ENCODE peak calls at places on chromosomes 12 and 14, in four cellular contexts. K, V, P and S are unnamed samples.

GRCh38 chr12:132866251-132866828 is 21.1 kb downstream of the CHFR start:
- DNase-seq in V (no peak), P (peak; percentile 15), K (peak; percentile 80), S (no peak)

GRCh38 chr14:102280376-102280962 is 24.5 kb downstream of the MOK start:
- DNase-seq in K (peak; percentile 84), P (peak; percentile 93), V (no peak), S (no peak)

GRCh38 chr14:22657861-22658260 is 13.7 kb upstream of the OR6J1 start:
- DNase-seq in P (no peak), K (peak; percentile 58), V (no peak), S (peak; percentile 26)

GRCh38 chr14:100062602-100063001 is 2.6 kb upstream of the EVL start:
- DNase-seq in K (no peak), V (no peak), P (no peak), S (no peak)

GRCh38 chr12:65882504-65882903 is 58.2 kb downstream of the HMGA2 start:
- DNase-seq in P (no peak), K (no peak), V (no peak), S (no peak)

GRCh38 chr12:95215925-95216324 is 1.3 kb downstream of the FGD6 start:
- DNase-seq in V (no peak), K (peak; percentile 74), P (no peak), S (no peak)

GRCh38 chr14:52692248-52692962 is 3.0 kb downstream of the ERO1A start:
- DNase-seq in V (no peak), K (peak; percentile 84), P (no peak), S (peak; percentile 50)

GRCh38 chr12:120485914-120486881 is 9.7 kb upstream of the DYNLL1 start:
- DNase-seq in V (no peak), K (no peak), P (no peak), S (no peak)

GRCh38 chr14:94029250-94029649 is 3.1 kb downstream of the OTUB2 start:
- DNase-seq in V (no peak), K (no peak), P (no peak), S (no peak)

GRCh38 chr12:132672678-132673077 is 14.5 kb downstream of the POLE start:
- DNase-seq in V (no peak), P (no peak), K (no peak), S (no peak)

GRCh38 chr14:103194256-103195045 is 71.2 kb downstream of the TNFAIP2 start:
- DNase-seq in V (no peak), P (peak; percentile 26), K (peak; percentile 76), S (no peak)

GRCh38 chr14:30623412-30624131 is 1.5 kb downstream of the SCFD1 start:
- DNase-seq in V (no peak), K (no peak), P (no peak), S (no peak)

GRCh38 chr14:96042218-96042930 is 3.2 kb downstream of the C14orf132 start:
- DNase-seq in P (peak; percentile 52), K (peak; percentile 20), V (no peak), S (no peak)

GRCh38 chr12:113436993-113437728 is 15.0 kb downstream of the SDSL start:
- DNase-seq in P (no peak), V (no peak), K (no peak), S (no peak)

GRCh38 chr12:70692681-70693288 is 55.6 kb upstream of the PTPRB start:
- DNase-seq in V (no peak), K (peak; percentile 9), P (no peak), S (no peak)

GRCh38 chr14:100348779-100349708 is 25.9 kb downstream of the SLC25A47 start:
- DNase-seq in P (no peak), V (no peak), K (no peak), S (no peak)

GRCh38 chr14:33414041-33414440 is 475.4 kb downstream of the NPAS3 start:
- DNase-seq in K (peak; percentile 31), P (no peak), V (no peak), S (no peak)

GRCh38 chr14:34231626-34232025 is 230.4 kb downstream of the SPTSSA start:
- DNase-seq in V (no peak), K (no peak), P (no peak), S (no peak)

GRCh38 chr12:94867066-94867855 is 136.2 kb downstream of the NDUFA12 start:
- DNase-seq in V (no peak), P (no peak), K (peak; percentile 12), S (no peak)

GRCh38 chr12:16062611-16063010 is 151.5 kb downstream of the DERA start:
- DNase-seq in K (no peak), P (no peak), V (no peak), S (no peak)

GRCh38 chr14:66405158-66405557 is 81.0 kb upstream of the CCDC196 start:
- DNase-seq in P (no peak), K (no peak), V (no peak), S (no peak)

GRCh38 chr12:93785262-93786010 is 108.3 kb downstream of the CRADD start:
- DNase-seq in P (no peak), K (peak; percentile 90), V (no peak), S (no peak)

GRCh38 chr14:74956000-74956279 is 543 bp upstream of the PGF start:
- DNase-seq in K (no peak), V (no peak), P (no peak), S (no peak)
- H3K4me3 ChIP-seq in K (no peak overlapping the region), V (no peak overlapping the region), P (no peak overlapping the region), S (no peak overlapping the region)

GRCh38 chr12:91381309-91381804 is 198.7 kb upstream of the DCN start:
- DNase-seq in V (no peak), P (peak; percentile 76), K (peak; percentile 89), S (no peak)
- H3K4me3 ChIP-seq in V (no peak overlapping the region), P (peak overlapping the region; percentile 61), K (no peak overlapping the region), S (no peak overlapping the region)

GRCh38 chr14:21003788-21004346 is 4.8 kb downstream of the SLC39A2 start:
- DNase-seq in K (no peak), P (no peak), V (no peak), S (no peak)
- H3K4me3 ChIP-seq in K (no peak overlapping the region), P (no peak overlapping the region), V (no peak overlapping the region), S (no peak overlapping the region)

DNA sequence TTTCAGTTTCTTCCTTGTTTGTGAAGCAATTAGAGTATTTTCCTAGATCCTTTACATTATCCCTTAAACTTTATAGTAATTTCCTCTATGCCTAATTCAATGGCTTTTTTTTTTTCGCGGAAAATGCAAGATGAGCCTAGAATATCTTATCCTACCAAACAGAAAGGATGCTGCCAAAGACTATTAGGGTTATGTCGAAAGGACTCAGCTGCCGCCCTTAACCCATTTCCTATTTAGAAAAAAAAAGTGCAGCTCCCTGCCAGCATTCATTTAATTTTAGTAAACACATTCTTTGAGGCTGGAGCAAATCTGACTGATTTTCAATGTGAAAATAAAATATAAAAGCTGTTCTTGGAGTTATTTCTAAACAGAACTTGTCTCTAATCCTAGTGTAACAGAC is 8.0 kb upstream of the A2M start:
- DNase-seq in P (no peak), K (no peak), V (no peak), S (no peak)
- H3K4me3 ChIP-seq in P (no peak overlapping the region), K (no peak overlapping the region), V (no peak overlapping the region), S (no peak overlapping the region)

GRCh38 chr12:989051-989450 is 2.0 kb upstream of the ERC1 start:
- DNase-seq in P (no peak), K (no peak), V (no peak), S (no peak)
- H3K4me3 ChIP-seq in P (no peak overlapping the region), K (no peak overlapping the region), V (no peak overlapping the region), S (no peak overlapping the region)

DNA sequence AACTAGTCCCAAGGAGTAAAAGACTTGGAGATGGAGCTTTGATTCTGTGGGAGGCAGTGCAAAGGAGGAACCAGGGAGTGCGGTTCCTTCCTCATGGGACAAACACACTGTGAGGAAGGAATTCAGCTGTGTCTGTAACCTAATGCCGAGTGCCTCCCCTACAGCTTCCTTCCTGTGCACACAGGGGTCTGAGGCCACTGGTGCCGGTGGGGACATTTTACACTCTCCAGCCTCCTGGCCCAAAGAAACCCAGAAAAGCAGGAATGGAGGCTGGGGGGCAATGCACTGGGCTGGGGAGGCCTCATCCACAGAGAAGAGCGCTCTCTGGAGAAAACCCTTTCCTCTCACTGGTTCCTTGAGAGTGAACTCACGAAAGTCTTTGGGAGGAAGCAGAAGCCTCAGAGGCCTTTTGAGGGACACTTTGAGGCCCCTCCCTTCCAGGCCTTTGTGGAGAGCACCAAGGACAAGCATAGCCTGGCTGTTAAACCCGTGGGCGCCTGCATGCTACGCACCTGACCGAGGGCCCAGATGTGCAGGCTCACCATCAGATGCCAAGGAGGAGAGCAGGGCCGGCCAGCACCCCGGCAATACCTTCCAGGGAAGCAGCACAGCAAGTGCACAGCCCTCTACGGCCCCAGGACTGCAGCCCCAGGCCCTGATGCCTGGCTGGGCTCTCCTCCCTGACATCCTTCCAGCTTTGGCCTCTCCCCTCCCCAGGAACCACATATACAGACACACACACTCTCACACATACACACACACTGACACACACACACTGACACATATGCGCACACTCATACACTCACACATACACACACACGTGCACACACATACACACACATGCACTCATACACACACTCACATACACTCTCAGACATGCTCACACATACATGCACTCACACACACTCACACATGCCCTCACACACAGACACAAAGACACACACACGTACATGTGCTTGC is 52.0 kb downstream of the NFKBIA start:
- DNase-seq in K (no peak), V (no peak), P (no peak), S (no peak)
- H3K4me3 ChIP-seq in K (no peak overlapping the region), V (no peak overlapping the region), P (no peak overlapping the region), S (no peak overlapping the region)